ENCODE peak calls at places on chromosomes 16 and 17, in four cellular contexts. N, W, V and A are unnamed samples.

GRCh38 chr17:5516060-5516792 is 29.9 kb downstream of the MIS12 start:
- DNase-seq in N (no peak), W (peak), V (no peak), A (no peak)

GRCh38 chr17:72514321-72514861 is 393.6 kb downstream of the SOX9 start:
- DNase-seq in W (no peak), N (no peak), V (no peak), A (no peak)

GRCh38 chr17:1997146-1997586 is 28.0 kb downstream of the RTN4RL1 start:
- DNase-seq in V (no peak), W (no peak), N (peak), A (no peak)

GRCh38 chr17:28908640-28909098 is 5.8 kb upstream of the DHRS13 start:
- DNase-seq in N (no peak), W (peak), V (no peak), A (no peak)

GRCh38 chr16:23152386-23153178 is 3.3 kb upstream of the USP31 start:
- DNase-seq in V (no peak), W (no peak), N (no peak), A (no peak)

GRCh38 chr16:88924834-88925539 is 52.0 kb downstream of the CBFA2T3 start:
- DNase-seq in V (peak), W (peak), N (peak), A (no peak)

GRCh38 chr17:4693416-4693815 is 10.5 kb downstream of the PELP1 start:
- DNase-seq in V (no peak), W (no peak), N (no peak), A (no peak)

GRCh38 chr17:78475211-78475610 is 96.8 kb downstream of the PGS1 start:
- DNase-seq in V (no peak), N (no peak), W (no peak), A (no peak)

GRCh38 chr17:17264430-17264829 is 16.6 kb downstream of the COPS3 start:
- DNase-seq in W (no peak), V (no peak), N (no peak), A (no peak)

GRCh38 chr17:39800540-39800939 is 62.8 kb downstream of the GRB7 start:
- DNase-seq in V (no peak), N (peak), W (no peak), A (no peak)

GRCh38 chr17:67841992-67842391 is 16.7 kb downstream of the BPTF start:
- DNase-seq in V (no peak), W (no peak), N (no peak), A (no peak)

GRCh38 chr16:78639775-78640174 is 540.3 kb downstream of the WWOX start:
- DNase-seq in W (no peak), V (no peak), N (no peak), A (no peak)

GRCh38 chr17:76726766-76727718 is at the start of gene METTL23:
- DNase-seq in N (peak), W (peak), V (peak), A (peak)

GRCh38 chr17:45813051-45813731 is 29.1 kb downstream of the CRHR1 start:
- DNase-seq in W (no peak), V (no peak), N (peak), A (no peak)

GRCh38 chr17:81656835-81657234 is 493 bp upstream of the PDE6G start:
- DNase-seq in W (no peak), V (no peak), N (no peak), A (no peak)

GRCh38 chr17:31392002-31392855 is 754 bp downstream of the RAB11FIP4 start:
- DNase-seq in N (peak), W (no peak), V (peak), A (no peak)

GRCh38 chr17:10069301-10069700 is 129.1 kb downstream of the GAS7 start:
- DNase-seq in W (no peak), N (no peak), V (no peak), A (no peak)